ENCODE peak calls at places on chromosomes 11 and 22, in ten cellular contexts. Z, K, W, J, M, D, B, Q, R and G are unnamed samples.

GRCh38 chr11:34501500-34501899 is 12.1 kb downstream of the ELF5 start:
- DNase-seq in D (no peak), Q (peak; percentile 23), J (peak; percentile 15), Z (peak; percentile 97), K (no peak), R (no peak), W (peak; percentile 86), B (no peak), M (no peak), G (peak; percentile 16)

GRCh38 chr11:26858098-26858497 is 135.8 kb upstream of the FIBIN start:
- DNase-seq in J (no peak), Z (no peak), B (no peak), W (no peak), M (no peak), R (no peak), Q (no peak), D (no peak), K (no peak), G (no peak)

GRCh38 chr11:46868912-46869311 is 22.8 kb upstream of the CKAP5 start:
- DNase-seq in R (no peak), Z (no peak), D (no peak), K (no peak), J (no peak), B (no peak), M (no peak), Q (no peak), W (no peak), G (no peak)

GRCh38 chr22:47333625-47334024 is 571.2 kb downstream of the TBC1D22A start:
- DNase-seq in M (no peak), R (peak; percentile 66), D (no peak), Q (no peak), W (peak; percentile 82), J (no peak), B (peak; percentile 38), Z (peak; percentile 15), K (no peak), G (no peak)

GRCh38 chr11:31887180-31887579 is 76.1 kb upstream of the PAX6 start:
- DNase-seq in R (no peak), D (no peak), W (no peak), Q (no peak), B (no peak), J (no peak), M (no peak), K (no peak), Z (no peak), G (peak; percentile 12)

GRCh38 chr11:133500936-133501335 is 31.4 kb downstream of the OPCML start:
- DNase-seq in J (no peak), K (no peak), W (no peak), Q (no peak), B (no peak), R (no peak), D (no peak), Z (no peak), M (no peak), G (no peak)

GRCh38 chr11:26199341-26199740 is 132.6 kb upstream of the ANO3 start:
- DNase-seq in R (no peak), Z (peak; percentile 51), D (no peak), J (no peak), W (peak; percentile 48), M (no peak), K (no peak), Q (no peak), B (no peak), G (no peak)

GRCh38 chr11:66727282-66727882 is 1.6 kb downstream of the SPTBN2 start:
- DNase-seq in B (no peak), W (no peak), Q (peak; percentile 24), M (peak; percentile 64), J (no peak), Z (no peak), R (no peak), K (no peak), D (no peak), G (no peak)

GRCh38 chr22:20155330-20156041 is 4.6 kb upstream of the CCDC188 start:
- DNase-seq in R (peak; percentile 78), J (peak; percentile 66), D (no peak), M (no peak), Q (no peak), K (no peak), W (peak; percentile 81), B (peak; percentile 63), Z (peak; percentile 8), G (peak; percentile 24)

GRCh38 chr11:2522636-2523255 is 77.9 kb downstream of the KCNQ1 start:
- DNase-seq in W (no peak), B (no peak), K (peak; percentile 57), R (no peak), J (no peak), M (no peak), Q (no peak), D (no peak), Z (no peak), G (no peak)

GRCh38 chr22:22395230-22395629 is 113.3 kb downstream of the ZNF280B start:
- DNase-seq in R (no peak), W (no peak), K (no peak), J (no peak), B (no peak), Q (no peak), Z (no peak), M (no peak), D (no peak), G (no peak)

GRCh38 chr11:19821412-19821875 is 108.8 kb downstream of the NAV2 start:
- DNase-seq in B (no peak), Z (no peak), J (no peak), D (no peak), W (no peak), M (no peak), K (no peak), R (no peak), Q (no peak), G (no peak)

GRCh38 chr11:86608251-86608799 is 64.1 kb downstream of the ME3 start:
- DNase-seq in B (no peak), W (peak; percentile 76), D (peak; percentile 41), Z (peak; percentile 66), J (peak; percentile 58), M (peak; percentile 47), R (peak; percentile 48), Q (peak; percentile 63), K (no peak), G (peak; percentile 63)

GRCh38 chr11:62678770-62679696 is at the start of gene UBXN1:
- DNase-seq in W (peak; percentile 97), Q (peak; percentile 88), M (peak; percentile 94), K (peak; percentile 97), R (peak; percentile 90), Z (peak; percentile 67), J (peak; percentile 89), B (peak; percentile 79), D (peak; percentile 91), G (peak; percentile 89)

GRCh38 chr11:18615628-18616392 is 16.2 kb downstream of the MISFA start:
- DNase-seq in K (no peak), Z (no peak), D (peak; percentile 48), M (peak; percentile 86), J (no peak), R (no peak), B (no peak), Q (no peak), W (no peak), G (peak; percentile 78)